ENCODE peak calls at places on chromosomes 12 and 14, in six cellular contexts. S is suprapubic skin, H is GM23338, N is K562, G is spleen, V is stomach. F is an unnamed sample.

GRCh38 chr12:98379106-98379505 is 136.3 kb upstream of the TMPO start:
- DNase-seq in N (no peak), G (no peak), S (no peak), H (no peak), V (no peak), F (no peak)

GRCh38 chr12:109687250-109687649 is 26.4 kb upstream of the FAM222A start:
- DNase-seq in G (peak; percentile 41), H (no peak), V (no peak), S (no peak), N (no peak), F (peak; percentile 55)

GRCh38 chr12:49296034-49296835 is 1.3 kb downstream of the PRPH start:
- DNase-seq in G (peak; percentile 86), V (peak; percentile 57), N (peak; percentile 79), S (no peak), H (peak; percentile 78), F (peak; percentile 66)

GRCh38 chr12:119412811-119413794 is 78.6 kb downstream of the CCDC60 start:
- DNase-seq in S (no peak), G (no peak), H (peak; percentile 91), N (peak; percentile 75), V (peak; percentile 68), F (peak; percentile 67)

GRCh38 chr12:116492703-116493324 is 66.4 kb upstream of the MAP1LC3B2 start:
- DNase-seq in S (no peak), G (no peak), V (no peak), N (peak; percentile 89), H (peak; percentile 58), F (no peak)

GRCh38 chr12:19915392-19916192 is 452.7 kb upstream of the PDE3A start:
- DNase-seq in S (no peak), V (no peak), N (no peak), H (peak; percentile 68), G (no peak), F (no peak)

GRCh38 chr14:58280954-58281787 is 17.2 kb upstream of the ARID4A start:
- DNase-seq in N (peak; percentile 78), G (no peak), S (no peak), H (no peak), V (no peak), F (peak; percentile 44)

GRCh38 chr12:71721781-71722511 is 32.7 kb upstream of the RAB21 start:
- DNase-seq in H (no peak), N (peak; percentile 73), G (no peak), V (peak; percentile 73), S (no peak), F (no peak)

GRCh38 chr14:101006008-101006407 is 102.5 kb upstream of the RTL1 start:
- DNase-seq in H (no peak), G (peak; percentile 66), N (no peak), S (peak; percentile 40), V (no peak), F (no peak)

GRCh38 chr14:73943083-73943482 is 6.8 kb downstream of the FAM161B start:
- DNase-seq in G (no peak), H (no peak), S (no peak), N (no peak), V (no peak), F (no peak)

GRCh38 chr14:63992858-63993257 is 140.1 kb downstream of the SYNE2 start:
- DNase-seq in H (no peak), N (no peak), V (no peak), G (no peak), S (no peak), F (no peak)

GRCh38 chr14:105092912-105093425 is 27.7 kb upstream of the GPR132 start:
- DNase-seq in V (peak; percentile 70), H (no peak), S (peak; percentile 76), G (peak; percentile 92), N (peak; percentile 36), F (peak; percentile 76)

GRCh38 chr14:105094193-105094907 is 29.1 kb upstream of the GPR132 start:
- DNase-seq in G (peak; percentile 82), H (no peak), V (no peak), S (peak; percentile 67), N (no peak), F (no peak)

GRCh38 chr14:105092124-105092911 is 27.1 kb upstream of the GPR132 start:
- DNase-seq in H (peak; percentile 41), N (no peak), G (peak; percentile 79), S (peak; percentile 77), V (peak; percentile 46), F (peak; percentile 81)

GRCh38 chr14:105095236-105095805 is 30.1 kb upstream of the GPR132 start:
- DNase-seq in N (no peak), V (no peak), G (no peak), S (peak; percentile 44), H (no peak), F (no peak)

DNA sequence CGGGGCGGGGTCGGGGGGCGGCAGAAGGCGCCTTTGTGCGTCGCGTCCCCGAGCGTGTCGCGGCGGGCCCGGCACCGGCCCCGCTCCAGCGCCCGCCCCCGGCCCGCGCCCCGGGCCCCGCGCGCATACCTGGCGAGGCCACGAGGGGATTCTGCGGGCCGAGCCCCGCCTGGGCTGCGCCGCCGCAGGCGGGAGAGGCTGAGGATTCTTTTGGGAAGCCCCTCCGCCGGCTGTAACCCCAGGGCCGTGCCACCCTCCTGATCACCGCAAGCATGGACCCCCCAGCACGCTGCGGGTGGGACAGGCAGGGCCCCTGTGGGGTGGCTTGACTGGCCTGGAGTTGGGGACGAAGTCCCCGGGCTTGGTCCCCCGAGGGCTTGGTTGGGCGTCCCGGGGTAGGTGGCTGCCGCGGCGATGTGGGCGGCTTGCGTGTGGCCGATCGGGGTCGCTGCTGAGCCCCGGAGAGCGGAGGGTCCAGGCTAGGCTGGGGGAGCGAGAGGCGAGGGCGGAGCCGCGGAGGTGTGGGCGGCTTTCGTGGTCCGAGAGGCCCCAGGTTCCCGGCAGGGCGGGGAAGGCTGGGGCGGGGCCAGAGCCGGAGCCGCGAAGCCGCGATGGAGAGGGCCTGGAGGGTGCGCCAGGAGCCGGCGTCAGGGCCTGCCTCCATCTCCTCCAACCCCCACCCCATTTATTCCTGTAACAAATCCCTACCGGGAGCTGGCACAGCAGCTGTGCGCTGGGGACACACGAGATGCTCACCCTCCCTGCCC is 28.4 kb upstream of the GPR132 start:
- DNase-seq in N (peak; percentile 78), V (peak; percentile 83), G (peak; percentile 93), S (peak; percentile 81), H (peak; percentile 94), F (peak; percentile 88)
- TF ChIP-seq POLR2AphosphoS5 in N (no peak), V (peak; percentile 72), G (peak; percentile 46), S (no peak), H (no peak), F (no peak)

GRCh38 chr12:121947966-121948365 is 29.6 kb downstream of the CFAP251 start:
- DNase-seq in N (no peak), S (no peak), G (no peak), V (no peak), H (no peak), F (no peak)

GRCh38 chr12:121953293-121953692 is 34.9 kb downstream of the CFAP251 start:
- DNase-seq in G (no peak), H (no peak), N (no peak), S (no peak), V (no peak), F (no peak)

GRCh38 chr12:121946313-121947025 is 28.1 kb downstream of the CFAP251 start:
- DNase-seq in N (no peak), G (no peak), H (no peak), S (no peak), V (no peak), F (no peak)

GRCh38 chr12:121953695-121954094 is 35.3 kb downstream of the CFAP251 start:
- DNase-seq in N (no peak), S (no peak), V (no peak), G (no peak), H (no peak), F (no peak)

DNA sequence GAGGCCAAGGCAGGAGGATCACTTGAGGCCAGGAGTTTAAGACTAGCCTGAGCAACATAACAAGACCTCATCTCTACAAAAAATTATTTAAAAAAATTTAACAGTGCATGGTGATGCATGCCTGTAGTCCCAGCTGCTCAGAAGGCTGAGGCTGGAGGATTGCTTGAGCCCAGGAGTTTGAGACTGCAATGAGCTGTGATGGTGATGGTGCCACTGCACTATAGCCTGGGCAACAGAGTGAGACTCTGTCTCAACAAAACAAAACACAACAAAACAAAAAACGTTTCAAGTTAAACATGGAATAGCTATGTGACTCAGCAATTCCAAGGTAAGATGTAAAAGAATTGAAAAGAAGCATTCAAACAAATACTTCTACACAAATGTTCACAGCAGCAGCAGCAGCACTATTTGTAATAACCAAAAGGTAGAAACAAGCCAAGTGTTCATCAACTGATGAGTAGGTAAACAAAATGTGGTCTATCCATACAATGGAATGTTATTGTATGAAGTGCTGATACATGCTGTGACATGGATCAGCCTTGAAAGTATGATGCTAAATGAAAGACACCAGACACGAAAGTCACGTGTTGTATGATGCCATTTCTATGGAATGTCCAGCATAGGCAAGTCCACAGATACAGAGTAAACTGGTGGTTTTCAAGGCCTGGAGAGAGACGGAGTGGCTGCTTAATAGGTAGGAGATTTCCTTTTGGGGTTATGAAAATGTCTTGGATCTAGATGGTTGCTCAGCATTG is 31.4 kb downstream of the CFAP251 start:
- DNase-seq in H (no peak), S (no peak), N (no peak), V (no peak), G (no peak), F (no peak)
- TF ChIP-seq POLR2AphosphoS5 in H (no peak), S (no peak), N (no peak), V (no peak), G (no peak), F (no peak)

GRCh38 chr12:1807489-1807888 is 12.9 kb upstream of the LRTM2 start:
- DNase-seq in H (no peak), N (no peak), V (no peak), G (peak; percentile 76), S (no peak), F (no peak)

GRCh38 chr12:1810201-1810930 is 10.0 kb upstream of the LRTM2 start:
- DNase-seq in V (no peak), S (no peak), G (peak; percentile 72), N (peak; percentile 24), H (no peak), F (no peak)

GRCh38 chr12:1809606-1810140 is 10.7 kb upstream of the LRTM2 start:
- DNase-seq in G (peak; percentile 61), S (no peak), N (no peak), V (no peak), H (no peak), F (no peak)

GRCh38 chr12:1808036-1808797 is 12.1 kb upstream of the LRTM2 start:
- DNase-seq in H (no peak), N (no peak), V (no peak), G (peak; percentile 67), S (no peak), F (no peak)

GRCh38 chr12:1808798-1809480 is 11.4 kb upstream of the LRTM2 start:
- DNase-seq in V (no peak), N (no peak), S (no peak), H (no peak), G (peak; percentile 69), F (no peak)
- TF ChIP-seq POLR2AphosphoS5 in V (no peak), N (no peak), S (no peak), H (no peak), G (no peak), F (no peak)

GRCh38 chr14:89231426-89232113 is 185.5 kb downstream of the FOXN3 start:
- DNase-seq in S (no peak), H (no peak), N (no peak), V (no peak), G (no peak), F (no peak)

GRCh38 chr14:89227490-89227834 is 189.6 kb downstream of the FOXN3 start:
- DNase-seq in G (no peak), H (no peak), V (no peak), N (no peak), S (no peak), F (no peak)

GRCh38 chr14:89225607-89226006 is 191.4 kb downstream of the FOXN3 start:
- DNase-seq in G (no peak), V (no peak), H (no peak), N (no peak), S (no peak), F (no peak)

GRCh38 chr14:89228921-89229639 is 188.0 kb downstream of the FOXN3 start:
- DNase-seq in N (no peak), H (no peak), G (no peak), V (no peak), S (no peak), F (no peak)

GRCh38 chr14:89226789-89227489 is 190.1 kb downstream of the FOXN3 start:
- DNase-seq in N (no peak), V (no peak), H (no peak), S (no peak), G (no peak), F (no peak)
- TF ChIP-seq POLR2AphosphoS5 in N (no peak), V (no peak), H (no peak), S (no peak), G (no peak), F (no peak)